ENCODE peak calls at places on chromosomes 13 and 19, in nine cellular contexts. F is tibial artery, I is OCI-LY7, S is thoracic aorta, C is astrocyte, U is stromal cell of bone marrow, K is foreskin keratinocyte, P is Right ventricle myocardium superior, R is naive B cell. N is an unnamed sample.

GRCh38 chr19:14073925-14074838 is 1.6 kb downstream of the MISP3 start:
- DNase-seq in R (no peak), I (peak), S (no peak), P (peak), K (peak), U (no peak), F (no peak), C (no peak), N (no peak)

GRCh38 chr13:98195054-98195791 is 18.2 kb upstream of the RNF113B start:
- DNase-seq in C (no peak), R (no peak), U (no peak), I (no peak), S (no peak), P (no peak), F (no peak), K (no peak), N (no peak)

GRCh38 chr13:103516009-103516795 is 450.0 kb upstream of the SLC10A2 start:
- DNase-seq in I (no peak), K (no peak), U (no peak), C (no peak), S (no peak), P (no peak), F (no peak), R (no peak), N (no peak)

GRCh38 chr13:79675931-79676658 is 195.1 kb downstream of the NDFIP2 start:
- DNase-seq in R (no peak), K (peak), C (no peak), I (no peak), U (no peak), P (no peak), S (no peak), F (no peak), N (no peak)

GRCh38 chr19:718251-719024 is 9.7 kb downstream of the PALM start:
- DNase-seq in C (no peak), P (no peak), S (no peak), F (no peak), U (no peak), K (no peak), R (no peak), I (no peak), N (no peak)

GRCh38 chr19:13843104-13843921 is 33.6 kb upstream of the NANOS3 start:
- DNase-seq in R (no peak), F (no peak), P (peak), S (no peak), K (peak), U (no peak), I (no peak), C (no peak), N (no peak)

GRCh38 chr19:37946132-37946531 is 39.1 kb downstream of the SIPA1L3 start:
- DNase-seq in S (no peak), I (no peak), P (no peak), F (no peak), R (no peak), U (no peak), K (no peak), C (no peak), N (no peak)

GRCh38 chr13:27578121-27579030 is 42.0 kb downstream of the LNX2 start:
- DNase-seq in U (peak), P (no peak), F (no peak), C (peak), K (peak), I (no peak), R (no peak), S (no peak), N (no peak)

GRCh38 chr19:48501446-48501960 is 10.1 kb downstream of the LMTK3 start:
- DNase-seq in U (no peak), R (no peak), I (peak), K (peak), P (no peak), S (no peak), C (no peak), F (no peak), N (no peak)

GRCh38 chr19:30367421-30367820 is 4.8 kb upstream of the ZNF536 start:
- DNase-seq in R (no peak), C (no peak), S (no peak), P (no peak), I (no peak), F (peak), K (no peak), U (no peak), N (no peak)

GRCh38 chr19:6740589-6741348 is 1.3 kb downstream of the TRIP10 start:
- DNase-seq in P (peak), K (no peak), U (no peak), F (peak), S (no peak), C (no peak), R (peak), I (peak), N (peak)